ENCODE peak calls at places on chromosomes 3 and 15, in ten cellular contexts. One of them, this sample, is unnamed.

GRCh38 chr15:36755341-36755740 is 175.9 kb downstream of the CDIN1 start:
- DNase-seq in fibroblast of lung: no peak
- DNase-seq in RWPE2: no peak
- DNase-seq in GM06990: no peak
- DNase-seq in LNCaP clone FGC: no peak
- DNase-seq in heart left ventricle: no peak
- DNase-seq in endothelial cell: no peak
- DNase-seq in MCF 10A: no peak
- DNase-seq in glutamatergic neuron: no peak
- DNase-seq in GM20000: no peak
- DNase-seq in this sample: no peak

GRCh38 chr3:107669669-107670068 is 146.9 kb downstream of the BBX start:
- DNase-seq in MCF 10A: no peak
- DNase-seq in endothelial cell: no peak
- DNase-seq in heart left ventricle: no peak
- DNase-seq in GM06990: no peak
- DNase-seq in LNCaP clone FGC: no peak
- DNase-seq in RWPE2: no peak
- DNase-seq in fibroblast of lung: peak
- DNase-seq in glutamatergic neuron: no peak
- DNase-seq in GM20000: no peak
- DNase-seq in this sample: no peak

GRCh38 chr3:182895513-182896112 is 84.7 kb downstream of the DCUN1D1 start:
- DNase-seq in RWPE2: no peak
- DNase-seq in GM20000: no peak
- DNase-seq in MCF 10A: no peak
- DNase-seq in fibroblast of lung: no peak
- DNase-seq in glutamatergic neuron: no peak
- DNase-seq in endothelial cell: peak
- DNase-seq in GM06990: no peak
- DNase-seq in LNCaP clone FGC: no peak
- DNase-seq in heart left ventricle: no peak
- DNase-seq in this sample: no peak

GRCh38 chr3:71685686-71686085 is 39.5 kb downstream of the EIF4E3 start:
- DNase-seq in GM06990: no peak
- DNase-seq in GM20000: no peak
- DNase-seq in glutamatergic neuron: no peak
- DNase-seq in endothelial cell: no peak
- DNase-seq in LNCaP clone FGC: no peak
- DNase-seq in heart left ventricle: no peak
- DNase-seq in RWPE2: no peak
- DNase-seq in MCF 10A: no peak
- DNase-seq in fibroblast of lung: no peak
- DNase-seq in this sample: no peak

GRCh38 chr3:126730376-126730775 is 26.3 kb downstream of the CHCHD6 start:
- DNase-seq in GM06990: no peak
- DNase-seq in RWPE2: no peak
- DNase-seq in GM20000: no peak
- DNase-seq in endothelial cell: no peak
- DNase-seq in MCF 10A: no peak
- DNase-seq in glutamatergic neuron: no peak
- DNase-seq in fibroblast of lung: no peak
- DNase-seq in LNCaP clone FGC: no peak
- DNase-seq in heart left ventricle: no peak
- DNase-seq in this sample: no peak

GRCh38 chr3:16148783-16149182 is 25.7 kb upstream of the GALNT15 start:
- DNase-seq in LNCaP clone FGC: peak
- DNase-seq in glutamatergic neuron: no peak
- DNase-seq in MCF 10A: peak
- DNase-seq in fibroblast of lung: peak
- DNase-seq in GM06990: no peak
- DNase-seq in heart left ventricle: peak
- DNase-seq in endothelial cell: no peak
- DNase-seq in GM20000: no peak
- DNase-seq in RWPE2: no peak
- DNase-seq in this sample: no peak

GRCh38 chr15:85494035-85494793 is 113.8 kb downstream of the AKAP13 start:
- DNase-seq in glutamatergic neuron: no peak
- DNase-seq in fibroblast of lung: peak
- DNase-seq in GM06990: no peak
- DNase-seq in GM20000: no peak
- DNase-seq in endothelial cell: no peak
- DNase-seq in LNCaP clone FGC: no peak
- DNase-seq in heart left ventricle: no peak
- DNase-seq in MCF 10A: peak
- DNase-seq in RWPE2: no peak
- DNase-seq in this sample: no peak

GRCh38 chr3:175422744-175423143 is 563.6 kb downstream of the NAALADL2 start:
- DNase-seq in GM20000: no peak
- DNase-seq in RWPE2: no peak
- DNase-seq in glutamatergic neuron: no peak
- DNase-seq in GM06990: no peak
- DNase-seq in endothelial cell: no peak
- DNase-seq in fibroblast of lung: no peak
- DNase-seq in heart left ventricle: no peak
- DNase-seq in MCF 10A: no peak
- DNase-seq in LNCaP clone FGC: no peak
- DNase-seq in this sample: no peak

GRCh38 chr3:38327335-38328009 is 19.1 kb upstream of the XYLB start:
- DNase-seq in MCF 10A: peak
- DNase-seq in fibroblast of lung: peak
- DNase-seq in heart left ventricle: no peak
- DNase-seq in endothelial cell: no peak
- DNase-seq in RWPE2: no peak
- DNase-seq in GM20000: no peak
- DNase-seq in LNCaP clone FGC: no peak
- DNase-seq in glutamatergic neuron: no peak
- DNase-seq in GM06990: no peak
- DNase-seq in this sample: no peak

GRCh38 chr3:134093906-134094305 is 64.2 kb upstream of the SLCO2A1 start:
- DNase-seq in MCF 10A: no peak
- DNase-seq in GM20000: no peak
- DNase-seq in RWPE2: no peak
- DNase-seq in heart left ventricle: no peak
- DNase-seq in GM06990: no peak
- DNase-seq in LNCaP clone FGC: no peak
- DNase-seq in fibroblast of lung: peak
- DNase-seq in glutamatergic neuron: no peak
- DNase-seq in endothelial cell: no peak
- DNase-seq in this sample: no peak

GRCh38 chr3:56884387-56884786 is 82.6 kb upstream of the ARHGEF3 start:
- DNase-seq in MCF 10A: peak
- DNase-seq in GM06990: no peak
- DNase-seq in glutamatergic neuron: no peak
- DNase-seq in heart left ventricle: no peak
- DNase-seq in LNCaP clone FGC: peak
- DNase-seq in endothelial cell: no peak
- DNase-seq in GM20000: no peak
- DNase-seq in fibroblast of lung: peak
- DNase-seq in RWPE2: no peak
- DNase-seq in this sample: no peak

GRCh38 chr3:48858709-48859108 is 11.0 kb upstream of the PRKAR2A start:
- DNase-seq in heart left ventricle: no peak
- DNase-seq in RWPE2: no peak
- DNase-seq in glutamatergic neuron: no peak
- DNase-seq in GM20000: no peak
- DNase-seq in MCF 10A: no peak
- DNase-seq in GM06990: no peak
- DNase-seq in LNCaP clone FGC: no peak
- DNase-seq in fibroblast of lung: no peak
- DNase-seq in endothelial cell: no peak
- DNase-seq in this sample: no peak

GRCh38 chr3:55482496-55483195 is 4.5 kb downstream of the WNT5A start:
- DNase-seq in endothelial cell: peak
- DNase-seq in GM20000: no peak
- DNase-seq in GM06990: peak
- DNase-seq in MCF 10A: no peak
- DNase-seq in RWPE2: peak
- DNase-seq in LNCaP clone FGC: no peak
- DNase-seq in fibroblast of lung: peak
- DNase-seq in heart left ventricle: peak
- DNase-seq in glutamatergic neuron: peak
- DNase-seq in this sample: no peak

GRCh38 chr3:55481067-55481917 is 5.8 kb downstream of the WNT5A start:
- DNase-seq in GM06990: no peak
- DNase-seq in heart left ventricle: peak
- DNase-seq in endothelial cell: peak
- DNase-seq in fibroblast of lung: peak
- DNase-seq in glutamatergic neuron: peak
- DNase-seq in GM20000: no peak
- DNase-seq in LNCaP clone FGC: no peak
- DNase-seq in RWPE2: no peak
- DNase-seq in MCF 10A: no peak
- DNase-seq in this sample: no peak

GRCh38 chr3:55484191-55484644 is 2.9 kb downstream of the WNT5A start:
- DNase-seq in endothelial cell: no peak
- DNase-seq in GM20000: no peak
- DNase-seq in heart left ventricle: no peak
- DNase-seq in GM06990: peak
- DNase-seq in fibroblast of lung: peak
- DNase-seq in LNCaP clone FGC: no peak
- DNase-seq in RWPE2: no peak
- DNase-seq in MCF 10A: no peak
- DNase-seq in glutamatergic neuron: no peak
- DNase-seq in this sample: no peak

GRCh38 chr3:55483196-55484095 is 3.7 kb downstream of the WNT5A start:
- DNase-seq in endothelial cell: no peak
- DNase-seq in LNCaP clone FGC: no peak
- DNase-seq in heart left ventricle: no peak
- DNase-seq in GM06990: peak
- DNase-seq in fibroblast of lung: no peak
- DNase-seq in glutamatergic neuron: peak
- DNase-seq in MCF 10A: no peak
- DNase-seq in RWPE2: no peak
- DNase-seq in GM20000: no peak
- DNase-seq in this sample: no peak

GRCh38 chr3:55481918-55482495 is 5.1 kb downstream of the WNT5A start:
- DNase-seq in RWPE2: no peak
- DNase-seq in MCF 10A: no peak
- DNase-seq in GM20000: no peak
- DNase-seq in endothelial cell: peak
- DNase-seq in heart left ventricle: peak
- DNase-seq in LNCaP clone FGC: no peak
- DNase-seq in glutamatergic neuron: peak
- DNase-seq in GM06990: peak
- DNase-seq in fibroblast of lung: peak
- DNase-seq in this sample: no peak
- TF ChIP-seq CTCF in RWPE2: no peak
- TF ChIP-seq CTCF in MCF 10A: no peak
- TF ChIP-seq CTCF in GM20000: no peak
- TF ChIP-seq CTCF in endothelial cell: no peak
- TF ChIP-seq CTCF in heart left ventricle: no peak
- TF ChIP-seq CTCF in LNCaP clone FGC: no peak
- TF ChIP-seq CTCF in glutamatergic neuron: no peak
- TF ChIP-seq CTCF in GM06990: no peak
- TF ChIP-seq CTCF in fibroblast of lung: peak
- TF ChIP-seq CTCF in this sample: peak

DNA sequence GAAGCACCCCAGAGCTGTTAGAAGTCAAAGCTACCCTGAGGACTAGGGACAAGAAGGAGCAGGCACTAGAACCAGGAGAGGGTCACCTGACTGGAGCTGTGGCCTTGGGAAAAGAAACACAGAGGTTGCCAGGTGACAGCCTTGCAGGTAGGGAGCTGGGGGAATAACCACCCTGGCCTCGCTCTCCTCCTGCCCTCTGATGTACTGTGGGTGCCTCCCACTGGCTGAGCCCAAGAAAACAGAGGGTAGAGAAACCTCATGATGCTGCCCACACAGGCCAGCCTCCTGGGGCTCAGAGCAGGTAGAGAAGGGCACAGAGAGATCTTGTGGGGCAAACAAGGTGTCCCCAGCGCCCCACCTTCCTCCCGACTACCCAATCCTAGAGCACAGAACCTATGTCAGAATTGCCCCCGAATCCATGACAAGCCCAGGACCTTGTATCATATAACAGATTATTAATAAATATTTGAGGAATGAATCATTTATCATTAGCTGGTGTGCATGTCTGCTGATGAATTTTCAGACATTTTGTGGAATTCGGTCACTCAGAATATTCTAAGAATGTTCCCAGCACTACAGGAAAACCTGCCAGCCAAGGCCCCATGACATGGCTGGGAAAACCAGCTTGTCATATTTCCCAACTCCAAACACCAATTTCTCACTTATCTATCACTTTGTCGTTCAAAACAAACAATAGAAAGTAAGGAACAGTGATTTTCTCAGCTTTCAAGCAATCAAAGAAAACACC is 59.8 kb upstream of the MEX3B start:
- DNase-seq in heart left ventricle: no peak
- DNase-seq in fibroblast of lung: peak
- DNase-seq in GM20000: no peak
- DNase-seq in LNCaP clone FGC: no peak
- DNase-seq in GM06990: no peak
- DNase-seq in glutamatergic neuron: no peak
- DNase-seq in endothelial cell: no peak
- DNase-seq in RWPE2: no peak
- DNase-seq in MCF 10A: no peak
- DNase-seq in this sample: no peak
- TF ChIP-seq CTCF in heart left ventricle: no peak
- TF ChIP-seq CTCF in fibroblast of lung: no peak
- TF ChIP-seq CTCF in GM20000: no peak
- TF ChIP-seq CTCF in LNCaP clone FGC: peak
- TF ChIP-seq CTCF in GM06990: no peak
- TF ChIP-seq CTCF in glutamatergic neuron: no peak
- TF ChIP-seq CTCF in endothelial cell: no peak
- TF ChIP-seq CTCF in RWPE2: peak
- TF ChIP-seq CTCF in MCF 10A: no peak
- TF ChIP-seq CTCF in this sample: peak

DNA sequence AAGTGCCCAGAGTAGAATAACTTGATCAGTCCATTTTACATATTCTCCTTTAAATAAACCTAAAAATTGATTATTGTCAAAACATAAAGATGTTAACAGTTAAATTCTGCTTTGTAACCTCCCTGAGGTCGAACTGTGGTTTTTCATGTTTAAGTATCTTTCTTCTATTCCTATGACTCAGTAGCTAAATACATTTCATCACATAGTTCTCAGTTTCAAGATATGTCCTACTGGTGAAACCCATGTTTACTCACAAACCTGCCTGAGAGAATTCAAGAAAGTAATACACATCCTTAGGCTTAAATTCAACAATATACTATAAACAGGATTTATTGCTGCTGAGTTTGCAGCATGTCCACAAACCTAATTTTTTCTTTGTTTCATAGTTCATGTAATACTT is 692.9 kb downstream of the ZPLD1 start:
- DNase-seq in MCF 10A: no peak
- DNase-seq in GM06990: peak
- DNase-seq in GM20000: peak
- DNase-seq in fibroblast of lung: peak
- DNase-seq in endothelial cell: no peak
- DNase-seq in glutamatergic neuron: no peak
- DNase-seq in heart left ventricle: no peak
- DNase-seq in RWPE2: no peak
- DNase-seq in LNCaP clone FGC: no peak
- DNase-seq in this sample: no peak
- TF ChIP-seq CTCF in MCF 10A: no peak
- TF ChIP-seq CTCF in GM06990: no peak
- TF ChIP-seq CTCF in GM20000: no peak
- TF ChIP-seq CTCF in fibroblast of lung: no peak
- TF ChIP-seq CTCF in endothelial cell: no peak
- TF ChIP-seq CTCF in glutamatergic neuron: no peak
- TF ChIP-seq CTCF in heart left ventricle: no peak
- TF ChIP-seq CTCF in RWPE2: no peak
- TF ChIP-seq CTCF in LNCaP clone FGC: no peak
- TF ChIP-seq CTCF in this sample: no peak

GRCh38 chr15:71069693-71070092 is 45.6 kb upstream of the THSD4 start:
- DNase-seq in heart left ventricle: no peak
- DNase-seq in endothelial cell: no peak
- DNase-seq in GM06990: no peak
- DNase-seq in RWPE2: no peak
- DNase-seq in LNCaP clone FGC: no peak
- DNase-seq in GM20000: no peak
- DNase-seq in MCF 10A: no peak
- DNase-seq in fibroblast of lung: no peak
- DNase-seq in glutamatergic neuron: no peak
- DNase-seq in this sample: no peak
- TF ChIP-seq CTCF in heart left ventricle: no peak
- TF ChIP-seq CTCF in endothelial cell: no peak
- TF ChIP-seq CTCF in GM06990: peak
- TF ChIP-seq CTCF in RWPE2: peak
- TF ChIP-seq CTCF in LNCaP clone FGC: no peak
- TF ChIP-seq CTCF in GM20000: no peak
- TF ChIP-seq CTCF in MCF 10A: no peak
- TF ChIP-seq CTCF in fibroblast of lung: no peak
- TF ChIP-seq CTCF in glutamatergic neuron: no peak
- TF ChIP-seq CTCF in this sample: no peak

This sample was measured in osteocyte.